ENCODE peak calls at places on chromosomes 1 and 21, in ten cellular contexts. U, P, I, Y, Z, M, J, K, G and F are unnamed samples.

GRCh38 chr1:61436016-61436415 is 288.9 kb downstream of the TM2D1 start:
- DNase-seq in U (no peak), P (no peak), I (no peak), Y (no peak), Z (peak), M (no peak), J (no peak), K (no peak), G (no peak), F (no peak)

GRCh38 chr1:32759521-32759980 is 57.0 kb upstream of the SYNC start:
- DNase-seq in U (peak), P (no peak), I (peak), Y (no peak), Z (no peak), M (no peak), J (peak), K (no peak), G (peak), F (no peak)

GRCh38 chr1:175765293-175765692 is 21.9 kb upstream of the TNR start:
- DNase-seq in U (no peak), P (no peak), I (no peak), Y (no peak), Z (no peak), M (no peak), J (no peak), K (no peak), G (no peak), F (no peak)

GRCh38 chr1:161718559-161719324 is 2.6 kb upstream of the FCRLB start:
- DNase-seq in U (no peak), P (peak), I (no peak), Y (no peak), Z (no peak), M (no peak), J (no peak), K (no peak), G (no peak), F (no peak)

GRCh38 chr1:203276916-203277535 is 28.3 kb upstream of the BTG2 start:
- DNase-seq in U (no peak), P (no peak), I (peak), Y (no peak), Z (no peak), M (no peak), J (peak), K (no peak), G (no peak), F (no peak)

GRCh38 chr1:154819628-154820590 is 50.2 kb downstream of the KCNN3 start:
- DNase-seq in U (no peak), P (peak), I (no peak), Y (peak), Z (no peak), M (no peak), J (no peak), K (no peak), G (no peak), F (no peak)

GRCh38 chr1:209769956-209770355 is 14.1 kb downstream of the TRAF3IP3 start:
- DNase-seq in U (no peak), P (no peak), I (no peak), Y (no peak), Z (peak), M (peak), J (no peak), K (no peak), G (no peak), F (no peak)

GRCh38 chr1:204377800-204378608 is 18.3 kb upstream of the PLEKHA6 start:
- DNase-seq in U (peak), P (peak), I (no peak), Y (peak), Z (peak), M (peak), J (peak), K (no peak), G (peak), F (peak)

GRCh38 chr1:219538886-219539285 is 74.0 kb downstream of the ZC3H11B start:
- DNase-seq in U (no peak), P (no peak), I (no peak), Y (no peak), Z (no peak), M (no peak), J (no peak), K (no peak), G (no peak), F (no peak)

GRCh38 chr1:214666674-214667073 is 63.7 kb downstream of the CENPF start:
- DNase-seq in U (no peak), P (no peak), I (no peak), Y (no peak), Z (no peak), M (no peak), J (no peak), K (no peak), G (no peak), F (no peak)

GRCh38 chr1:113519561-113519960 is 129.2 kb downstream of the MAGI3 start:
- DNase-seq in U (no peak), P (no peak), I (no peak), Y (no peak), Z (no peak), M (peak), J (no peak), K (peak), G (no peak), F (no peak)

GRCh38 chr1:42143875-42144274 is 9.3 kb upstream of the GUCA2B start:
- DNase-seq in U (no peak), P (no peak), I (no peak), Y (no peak), Z (no peak), M (no peak), J (no peak), K (no peak), G (no peak), F (no peak)

GRCh38 chr1:230735447-230735846 is 11.7 kb upstream of the CAPN9 start:
- DNase-seq in U (no peak), P (no peak), I (no peak), Y (no peak), Z (no peak), M (no peak), J (peak), K (no peak), G (peak), F (no peak)

GRCh38 chr1:208793946-208794345 is 549.8 kb upstream of the PLXNA2 start:
- DNase-seq in U (no peak), P (no peak), I (no peak), Y (no peak), Z (peak), M (no peak), J (no peak), K (no peak), G (no peak), F (no peak)

GRCh38 chr1:183622884-183623785 is 12.4 kb downstream of the ARPC5 start:
- DNase-seq in U (peak), P (peak), I (no peak), Y (peak), Z (peak), M (peak), J (peak), K (peak), G (peak), F (peak)

GRCh38 chr1:6392880-6393399 is 627 bp downstream of the ACOT7 start:
- DNase-seq in U (no peak), P (no peak), I (no peak), Y (peak), Z (no peak), M (no peak), J (no peak), K (no peak), G (no peak), F (no peak)

GRCh38 chr1:79497193-79497773 is 490.8 kb upstream of the ADGRL4 start:
- DNase-seq in U (no peak), P (no peak), I (no peak), Y (peak), Z (peak), M (peak), J (peak), K (peak), G (no peak), F (no peak)

GRCh38 chr1:31595836-31596736 is 19.8 kb downstream of the TINAGL1 start:
- DNase-seq in U (no peak), P (no peak), I (no peak), Y (no peak), Z (peak), M (no peak), J (no peak), K (no peak), G (no peak), F (no peak)

GRCh38 chr1:25917996-25918395 is 11.8 kb upstream of the STMN1 start:
- DNase-seq in U (no peak), P (no peak), I (no peak), Y (peak), Z (no peak), M (peak), J (no peak), K (no peak), G (no peak), F (no peak)

GRCh38 chr1:111392460-111392945 is 35.0 kb downstream of the OVGP1 start:
- DNase-seq in U (no peak), P (no peak), I (no peak), Y (no peak), Z (no peak), M (no peak), J (no peak), K (no peak), G (no peak), F (no peak)

GRCh38 chr1:59128239-59128736 is 168.6 kb upstream of the FGGY start:
- DNase-seq in U (no peak), P (no peak), I (no peak), Y (no peak), Z (peak), M (peak), J (no peak), K (no peak), G (no peak), F (no peak)

GRCh38 chr1:47996060-47996405 is 1.2 kb downstream of the TRABD2B start:
- DNase-seq in U (no peak), P (no peak), I (no peak), Y (no peak), Z (no peak), M (no peak), J (no peak), K (no peak), G (no peak), F (no peak)

GRCh38 chr1:22528451-22528850 is 34.8 kb upstream of the EPHA8 start:
- DNase-seq in U (no peak), P (no peak), I (no peak), Y (no peak), Z (no peak), M (no peak), J (no peak), K (no peak), G (no peak), F (no peak)

GRCh38 chr1:234782057-234782800 is 172.3 kb upstream of the IRF2BP2 start:
- DNase-seq in U (no peak), P (no peak), I (no peak), Y (no peak), Z (peak), M (peak), J (no peak), K (no peak), G (no peak), F (no peak)

GRCh38 chr1:156106624-156107488 is 7.7 kb upstream of the LMNA start:
- DNase-seq in U (no peak), P (no peak), I (no peak), Y (peak), Z (no peak), M (peak), J (peak), K (peak), G (no peak), F (no peak)
- H3K4me3 ChIP-seq in U (peak), P (peak), I (peak), Y (peak), Z (no peak), M (no peak), J (no peak), K (peak), G (no peak), F (peak)

GRCh38 chr1:207672525-207673130 is 27.7 kb downstream of the CR1L start:
- DNase-seq in U (peak), P (no peak), I (no peak), Y (peak), Z (peak), M (peak), J (peak), K (peak), G (peak), F (no peak)
- TF ChIP-seq CTCF in U (no peak), P (peak), I (no peak), Y (no peak), Z (peak), M (peak), J (peak), K (peak), G (peak), F (peak)

DNA sequence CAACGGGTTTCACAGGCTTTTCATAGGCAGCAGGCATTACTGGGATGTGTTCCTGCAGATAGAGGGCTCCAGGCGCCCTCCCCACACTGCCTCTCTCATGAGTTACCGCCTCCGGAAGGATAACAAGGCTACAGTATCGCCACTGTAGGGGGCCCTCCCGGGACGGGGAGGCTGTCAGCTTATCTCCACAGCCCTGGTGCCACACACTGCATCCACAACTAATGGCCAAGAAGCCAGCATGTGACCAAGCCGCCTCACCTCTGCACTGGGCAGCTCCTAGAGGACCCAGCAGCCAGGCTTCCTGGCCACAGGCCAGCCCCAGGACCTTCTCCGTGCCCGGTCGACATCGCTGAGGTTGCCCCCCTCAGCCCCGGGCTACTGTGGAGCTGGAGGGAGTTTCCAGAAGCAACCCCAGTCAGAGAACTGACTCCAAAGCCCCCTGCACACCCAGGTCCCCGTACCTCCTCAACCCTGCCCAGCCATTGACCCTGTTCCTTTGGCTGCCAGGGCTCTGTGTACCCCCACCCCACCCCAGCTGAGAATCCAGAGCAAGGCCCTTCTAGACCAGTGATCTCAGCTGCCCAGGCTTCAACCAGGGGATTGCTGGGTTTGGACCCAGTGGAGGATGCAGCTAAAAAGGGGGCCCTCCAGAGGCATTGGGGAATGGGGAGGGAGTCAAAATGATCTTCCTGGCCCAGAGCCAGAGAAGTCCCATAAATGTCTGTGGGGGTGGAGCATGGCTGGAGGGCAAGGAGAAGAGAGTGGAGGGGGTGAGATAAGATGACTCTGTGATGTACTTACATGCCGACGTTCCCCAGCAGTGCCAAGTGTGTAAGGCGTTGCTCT is 45.0 kb downstream of the NEK2 start:
- DNase-seq in U (no peak), P (no peak), I (no peak), Y (peak), Z (no peak), M (no peak), J (no peak), K (no peak), G (no peak), F (no peak)
- H3K4me3 ChIP-seq in U (no peak), P (no peak), I (no peak), Y (no peak), Z (no peak), M (no peak), J (no peak), K (no peak), G (no peak), F (no peak)

GRCh38 chr1:108706643-108707042 is 6.1 kb upstream of the FNDC7 start:
- DNase-seq in U (no peak), P (no peak), I (no peak), Y (no peak), Z (no peak), M (no peak), J (no peak), K (no peak), G (no peak), F (no peak)

GRCh38 chr1:108703939-108704338 is 8.8 kb upstream of the FNDC7 start:
- DNase-seq in U (no peak), P (no peak), I (no peak), Y (no peak), Z (no peak), M (no peak), J (no peak), K (no peak), G (no peak), F (peak)

GRCh38 chr1:108704501-108704900 is 8.2 kb upstream of the FNDC7 start:
- DNase-seq in U (no peak), P (no peak), I (no peak), Y (no peak), Z (peak), M (peak), J (no peak), K (peak), G (no peak), F (no peak)

GRCh38 chr1:108712605-108713150 is at the start of gene FNDC7:
- DNase-seq in U (no peak), P (no peak), I (no peak), Y (no peak), Z (no peak), M (peak), J (no peak), K (no peak), G (no peak), F (no peak)

GRCh38 chr1:108708726-108709660 is 3.7 kb upstream of the FNDC7 start:
- DNase-seq in U (no peak), P (no peak), I (no peak), Y (no peak), Z (no peak), M (no peak), J (peak), K (no peak), G (peak), F (peak)
- TF ChIP-seq CTCF in U (no peak), P (peak), I (no peak), Y (no peak), Z (no peak), M (peak), J (no peak), K (peak), G (peak), F (peak)

GRCh38 chr1:78086697-78087096 is 40.9 kb downstream of the GIPC2 start:
- DNase-seq in U (no peak), P (no peak), I (no peak), Y (no peak), Z (no peak), M (no peak), J (no peak), K (no peak), G (no peak), F (no peak)
- H3K4me3 ChIP-seq in U (no peak), P (no peak), I (no peak), Y (no peak), Z (no peak), M (no peak), J (no peak), K (no peak), G (no peak), F (no peak)

GRCh38 chr1:40861227-40862003 is 748 bp downstream of the CITED4 start:
- DNase-seq in U (no peak), P (no peak), I (no peak), Y (peak), Z (no peak), M (peak), J (peak), K (peak), G (peak), F (no peak)

GRCh38 chr1:40859017-40859416 is 3.1 kb downstream of the CITED4 start:
- DNase-seq in U (no peak), P (no peak), I (no peak), Y (no peak), Z (no peak), M (no peak), J (no peak), K (no peak), G (no peak), F (no peak)

GRCh38 chr1:40860706-40861226 is 1.4 kb downstream of the CITED4 start:
- DNase-seq in U (no peak), P (no peak), I (no peak), Y (peak), Z (no peak), M (no peak), J (no peak), K (no peak), G (no peak), F (no peak)

GRCh38 chr1:40866408-40866788 is 4.2 kb upstream of the CITED4 start:
- DNase-seq in U (no peak), P (no peak), I (no peak), Y (no peak), Z (no peak), M (peak), J (no peak), K (no peak), G (no peak), F (no peak)

DNA sequence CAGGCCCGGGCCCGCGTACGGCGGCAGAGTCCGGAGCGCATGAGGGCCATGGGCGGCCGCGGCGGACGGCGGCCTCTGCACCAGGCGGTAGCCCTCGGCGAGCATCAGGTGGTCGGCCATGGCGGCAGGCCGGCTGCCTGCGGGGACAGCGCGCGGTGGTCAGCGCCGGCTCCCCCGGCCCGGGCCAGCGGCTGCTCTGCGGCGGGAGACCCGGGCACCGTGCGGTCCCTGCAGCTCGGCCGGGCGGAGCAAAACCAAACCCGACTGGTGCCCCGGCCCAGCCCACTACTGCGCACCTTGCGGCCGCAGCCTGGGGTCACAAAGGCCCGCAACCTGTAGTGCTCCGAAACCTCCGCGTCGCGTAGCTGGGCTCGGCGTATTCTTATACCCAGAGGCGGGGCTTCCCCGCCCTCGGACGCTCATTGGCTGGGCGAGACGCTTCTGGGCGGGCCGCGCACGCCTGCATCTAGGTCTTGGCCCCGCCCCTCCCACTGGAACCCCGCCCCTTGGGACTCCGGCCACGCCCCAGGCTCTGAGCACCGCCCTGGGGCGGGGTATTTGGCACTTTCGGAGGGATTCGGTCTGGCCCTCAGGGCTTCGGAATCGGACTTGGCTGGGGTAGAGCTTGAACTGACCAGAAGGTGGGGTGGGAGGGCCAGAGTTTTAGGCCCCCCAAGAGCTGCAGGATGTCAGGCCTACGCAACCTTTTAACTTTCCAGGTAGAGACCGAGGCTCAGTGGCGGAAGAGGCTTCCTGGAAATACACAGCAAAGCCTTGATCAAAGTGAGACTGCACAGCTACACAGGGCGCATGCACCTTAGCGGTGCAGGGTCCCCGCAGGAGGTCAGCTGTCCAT is at the start of gene CITED4:
- DNase-seq in U (peak), P (peak), I (peak), Y (peak), Z (peak), M (peak), J (peak), K (peak), G (peak), F (no peak)
- TF ChIP-seq CTCF in U (no peak), P (peak), I (no peak), Y (peak), Z (no peak), M (peak), J (peak), K (no peak), G (peak), F (no peak)

GRCh38 chr21:38041493-38041892 is 125.2 kb upstream of the KCNJ6 start:
- DNase-seq in U (no peak), P (no peak), I (no peak), Y (no peak), Z (no peak), M (no peak), J (no peak), K (no peak), G (no peak), F (no peak)
- H3K4me3 ChIP-seq in U (no peak), P (no peak), I (no peak), Y (no peak), Z (no peak), M (no peak), J (no peak), K (no peak), G (no peak), F (no peak)

DNA sequence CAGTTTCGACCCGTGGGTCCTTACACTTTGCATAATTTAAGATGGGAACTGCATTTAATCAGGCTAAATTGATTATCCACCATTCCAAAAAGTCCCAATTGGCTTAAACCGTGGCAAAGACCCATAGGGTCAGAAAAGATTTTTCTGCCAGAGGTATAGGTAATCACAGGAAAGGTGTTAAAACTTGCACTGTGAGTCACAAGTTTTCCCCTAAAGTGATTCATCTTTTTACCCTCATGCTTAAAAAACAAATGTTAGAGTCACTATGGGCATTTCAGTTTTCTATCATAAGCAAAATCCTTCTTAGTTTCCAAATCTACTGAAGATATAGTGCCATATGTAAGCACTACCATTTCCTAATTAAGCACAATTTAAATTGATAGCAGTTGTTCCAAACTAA is 1079.8 kb downstream of the ADGRL2 start:
- DNase-seq in U (no peak), P (no peak), I (no peak), Y (no peak), Z (no peak), M (no peak), J (no peak), K (no peak), G (no peak), F (no peak)
- TF ChIP-seq CTCF in U (no peak), P (no peak), I (no peak), Y (no peak), Z (no peak), M (no peak), J (no peak), K (no peak), G (no peak), F (no peak)